ENCODE peak calls at places on chromosomes 2 and 18, in ten cellular contexts. Y is A549, N is neural progenitor cell, W is progenitor cell of endocrine pancreas, R is upper lobe of right lung, Q is H9, X is BE2C, U is ascending aorta, E is psoas muscle, O is fibroblast of pulmonary artery. L is an unnamed sample.

GRCh38 chr2:197803033-197803444 is 1.4 kb upstream of the PLCL1 start:
- DNase-seq in R (no peak), Q (no peak), U (no peak), X (peak; percentile 37), N (peak; percentile 58), E (no peak), Y (peak; percentile 30), O (peak; percentile 79), W (no peak), L (no peak)

GRCh38 chr2:206257861-206258260 is 16.6 kb upstream of the ZDBF2 start:
- DNase-seq in E (no peak), N (no peak), O (no peak), Y (no peak), Q (no peak), W (no peak), U (no peak), R (no peak), X (no peak), L (no peak)

GRCh38 chr2:202639233-202639632 is 4.5 kb downstream of the FAM117B start:
- DNase-seq in N (no peak), E (no peak), Y (no peak), R (no peak), O (no peak), U (no peak), W (no peak), Q (no peak), X (no peak), L (no peak)

GRCh38 chr2:56009758-56010534 is 86.4 kb upstream of the EFEMP1 start:
- DNase-seq in E (no peak), N (peak; percentile 23), W (no peak), Y (peak; percentile 18), U (no peak), X (no peak), Q (no peak), O (peak; percentile 83), R (no peak), L (no peak)

GRCh38 chr2:11411768-11412448 is 54.1 kb downstream of the E2F6 start:
- DNase-seq in Q (peak; percentile 46), N (peak; percentile 75), U (no peak), O (peak; percentile 76), Y (no peak), R (no peak), X (no peak), E (no peak), W (peak; percentile 16), L (peak; percentile 52)

GRCh38 chr2:28435796-28436425 is 43.3 kb downstream of the FOSL2 start:
- DNase-seq in O (no peak), X (no peak), E (no peak), R (no peak), U (no peak), Q (no peak), W (no peak), N (no peak), Y (peak; percentile 35), L (no peak)

GRCh38 chr2:78654941-78655340 is 370.6 kb upstream of the REG3G start:
- DNase-seq in W (no peak), O (no peak), Q (peak; percentile 36), X (no peak), U (no peak), E (no peak), Y (no peak), R (no peak), N (no peak), L (no peak)

GRCh38 chr2:57376985-57377384 is 669.6 kb upstream of the VRK2 start:
- DNase-seq in Y (no peak), X (no peak), U (no peak), W (no peak), E (no peak), N (peak; percentile 19), R (no peak), Q (no peak), O (peak; percentile 6), L (no peak)

DNA sequence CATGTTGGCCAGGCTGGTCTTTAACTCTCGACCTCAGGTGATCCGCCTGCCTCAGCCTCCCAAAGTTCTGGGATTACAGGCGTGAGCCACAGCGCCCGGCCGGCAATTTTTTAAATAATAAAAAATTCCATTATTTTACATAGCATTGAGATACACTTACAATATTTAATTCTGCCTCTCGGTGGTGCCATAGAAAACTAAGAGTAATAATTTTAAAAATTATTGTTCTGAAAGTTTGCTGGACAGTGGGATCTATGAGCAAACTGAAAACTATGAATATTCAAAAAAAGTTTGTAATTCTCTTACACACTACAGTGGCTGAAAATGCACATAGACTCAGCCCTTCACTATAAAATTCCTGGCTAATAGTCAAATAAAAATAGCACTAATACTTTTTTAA is 90.9 kb upstream of the STON1 start:
- DNase-seq in E (no peak), N (no peak), O (no peak), W (no peak), U (no peak), Y (no peak), Q (no peak), R (no peak), X (no peak), L (no peak)
- TF ChIP-seq CTCF in E (no peak), N (no peak), O (no peak), W (no peak), U (no peak), Y (no peak), Q (no peak), R (no peak), X (no peak), L (no peak)

GRCh38 chr18:37873416-37873815 is 307.8 kb upstream of the CELF4 start:
- DNase-seq in X (no peak), Q (no peak), O (no peak), Y (no peak), N (no peak), R (no peak), E (no peak), W (no peak), U (no peak), L (no peak)
- TF ChIP-seq CTCF in X (no peak), Q (no peak), O (no peak), Y (no peak), N (no peak), R (no peak), E (no peak), W (no peak), U (no peak), L (no peak)

GRCh38 chr18:48996901-48997463 is 46.2 kb upstream of the SMAD7 start:
- DNase-seq in X (no peak), R (no peak), Y (peak; percentile 64), Q (no peak), W (no peak), O (peak; percentile 46), U (no peak), N (no peak), E (peak; percentile 36), L (no peak)
- TF ChIP-seq CTCF in X (no peak), R (no peak), Y (no peak), Q (peak; percentile 27), W (no peak), O (no peak), U (no peak), N (peak; percentile 18), E (no peak), L (no peak)

DNA sequence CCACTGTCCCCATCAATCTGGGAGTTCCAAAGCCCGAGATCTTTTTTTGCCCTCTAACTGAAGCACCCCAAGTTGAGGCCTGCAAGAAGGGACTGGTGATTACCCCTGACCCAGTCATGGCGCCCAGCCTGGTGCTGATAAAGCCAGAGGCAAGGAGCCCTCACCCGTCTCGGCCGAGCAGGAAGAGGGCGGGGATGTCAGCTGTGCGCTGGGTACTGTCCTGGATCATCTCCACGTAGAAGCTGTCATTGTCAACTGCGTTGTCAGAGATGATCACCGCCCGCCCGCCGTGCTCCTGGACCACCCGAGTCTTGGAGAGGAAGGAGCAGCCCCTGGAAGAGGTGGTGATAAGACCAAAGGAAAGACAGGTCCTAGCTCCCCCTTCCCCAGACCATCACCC is 4.4 kb downstream of the PRADC1 start:
- DNase-seq in R (peak; percentile 58), U (no peak), X (no peak), E (no peak), Q (no peak), O (no peak), Y (no peak), W (no peak), N (no peak), L (no peak)
- TF ChIP-seq CTCF in R (no peak), U (no peak), X (no peak), E (no peak), Q (no peak), O (no peak), Y (no peak), W (no peak), N (no peak), L (no peak)

GRCh38 chr2:212398316-212398715 is 140.3 kb downstream of the ERBB4 start:
- DNase-seq in W (no peak), U (no peak), R (no peak), X (no peak), E (no peak), Y (no peak), Q (no peak), O (no peak), N (no peak), L (no peak)

GRCh38 chr2:212406716-212407115 is 131.9 kb downstream of the ERBB4 start:
- DNase-seq in E (no peak), O (no peak), Q (no peak), W (no peak), U (no peak), N (no peak), X (no peak), Y (no peak), R (no peak), L (no peak)

GRCh38 chr2:212402316-212402715 is 136.3 kb downstream of the ERBB4 start:
- DNase-seq in E (no peak), N (no peak), W (no peak), Q (no peak), R (no peak), Y (no peak), U (no peak), O (no peak), X (no peak), L (no peak)
- TF ChIP-seq CTCF in E (no peak), N (no peak), W (no peak), Q (no peak), R (no peak), Y (no peak), U (no peak), O (no peak), X (no peak), L (no peak)

GRCh38 chr2:180040146-180040925 is 33.2 kb upstream of the CWC22 start:
- DNase-seq in E (no peak), U (no peak), R (no peak), W (no peak), Y (no peak), X (no peak), O (peak; percentile 98), N (no peak), Q (no peak), L (no peak)
- TF ChIP-seq CTCF in E (no peak), U (no peak), R (no peak), W (no peak), Y (no peak), X (no peak), O (peak; percentile 43), N (no peak), Q (no peak), L (no peak)

GRCh38 chr2:76197428-76197827 is 486.7 kb upstream of the GCFC2 start:
- DNase-seq in N (peak; percentile 4), O (no peak), E (no peak), R (no peak), Q (peak; percentile 27), U (no peak), Y (no peak), X (no peak), W (no peak), L (no peak)
- TF ChIP-seq CTCF in N (no peak), O (no peak), E (no peak), R (no peak), Q (no peak), U (no peak), Y (no peak), X (no peak), W (no peak), L (no peak)